ENCODE peak calls at places on chromosomes 12 and 14, in nine cellular contexts. T, Y, J, B, R, E, U, N and Z are unnamed samples.

GRCh38 chr12:95339086-95339788 is 121.6 kb downstream of the VEZT start:
- DNase-seq in N (no peak), R (no peak), T (no peak), U (no peak), Y (no peak), E (no peak), B (no peak), J (no peak), Z (no peak)

GRCh38 chr12:25957898-25958253 is 606 bp upstream of the RASSF8 start:
- DNase-seq in T (peak), Y (no peak), E (peak), U (no peak), N (peak), B (peak), J (no peak), R (no peak), Z (no peak)

GRCh38 chr12:51358496-51358895 is 12.0 kb upstream of the CELA1 start:
- DNase-seq in N (no peak), E (no peak), B (no peak), U (no peak), J (no peak), R (no peak), Y (no peak), T (no peak), Z (no peak)

GRCh38 chr12:107480836-107481608 is 204.6 kb upstream of the PWP1 start:
- DNase-seq in R (no peak), T (no peak), Y (no peak), B (no peak), J (no peak), U (no peak), N (no peak), E (no peak), Z (no peak)

GRCh38 chr12:75816892-75817291 is 214.7 kb downstream of the PHLDA1 start:
- DNase-seq in Y (no peak), E (no peak), J (no peak), U (no peak), B (no peak), N (no peak), R (peak), T (no peak), Z (no peak)

GRCh38 chr12:91316825-91317224 is 134.2 kb upstream of the DCN start:
- DNase-seq in U (no peak), N (no peak), R (no peak), J (no peak), E (no peak), T (no peak), B (no peak), Y (no peak), Z (no peak)

GRCh38 chr14:32492482-32492881 is 163.4 kb downstream of the AKAP6 start:
- DNase-seq in J (no peak), R (no peak), E (no peak), N (no peak), U (no peak), T (no peak), B (no peak), Y (no peak), Z (no peak)

GRCh38 chr12:49684310-49684854 is 22.8 kb downstream of the FMNL3 start:
- DNase-seq in T (no peak), U (no peak), R (no peak), E (no peak), N (no peak), B (no peak), J (no peak), Y (no peak), Z (no peak)

GRCh38 chr12:79168687-79169086 is 304.1 kb downstream of the SYT1 start:
- DNase-seq in T (no peak), B (no peak), U (no peak), J (no peak), Y (no peak), N (no peak), E (no peak), R (no peak), Z (no peak)

GRCh38 chr12:130139971-130140547 is 22.2 kb upstream of the FZD10 start:
- DNase-seq in J (no peak), R (peak), N (no peak), U (no peak), B (no peak), T (no peak), E (no peak), Y (no peak), Z (no peak)

GRCh38 chr12:120540445-120540844 is 6.3 kb downstream of the RNF10 start:
- DNase-seq in E (no peak), J (no peak), Y (no peak), R (no peak), B (no peak), T (no peak), N (no peak), U (no peak), Z (no peak)

GRCh38 chr12:110354172-110354780 is 49.2 kb downstream of the ANAPC7 start:
- DNase-seq in T (no peak), R (no peak), J (no peak), Y (no peak), B (no peak), U (no peak), E (no peak), N (no peak), Z (no peak)

GRCh38 chr14:81275995-81276698 is 55.4 kb upstream of the GTF2A1 start:
- DNase-seq in E (no peak), R (no peak), B (no peak), Y (no peak), J (no peak), U (no peak), N (no peak), T (no peak), Z (no peak)

GRCh38 chr12:13383379-13383778 is 186.9 kb downstream of the EMP1 start:
- DNase-seq in J (no peak), N (no peak), T (no peak), R (no peak), Y (no peak), B (no peak), U (no peak), E (no peak), Z (no peak)

GRCh38 chr12:71763682-71764379 is 9.2 kb downstream of the RAB21 start:
- DNase-seq in R (no peak), B (no peak), N (no peak), Y (no peak), J (no peak), T (no peak), E (no peak), U (no peak), Z (no peak)

GRCh38 chr12:57605308-57606015 is 838 bp downstream of the DTX3 start:
- DNase-seq in Y (no peak), B (no peak), U (no peak), T (no peak), E (no peak), R (no peak), J (no peak), N (no peak), Z (no peak)

GRCh38 chr12:28390716-28391452 is 200.6 kb downstream of the CCDC91 start:
- DNase-seq in R (no peak), B (no peak), U (no peak), T (no peak), Y (no peak), N (no peak), J (no peak), E (no peak), Z (no peak)
- H3K27ac ChIP-seq in R (no peak), B (no peak), U (no peak), T (no peak), Y (no peak), N (no peak), J (no peak), E (no peak), Z (no peak)

GRCh38 chr12:131795688-131796410 is 32.3 kb upstream of the MMP17 start:
- DNase-seq in J (no peak), Y (peak), B (no peak), N (no peak), R (no peak), T (no peak), U (no peak), E (no peak), Z (no peak)
- H3K27ac ChIP-seq in J (no peak), Y (no peak), B (no peak), N (no peak), R (no peak), T (no peak), U (no peak), E (no peak), Z (no peak)

DNA sequence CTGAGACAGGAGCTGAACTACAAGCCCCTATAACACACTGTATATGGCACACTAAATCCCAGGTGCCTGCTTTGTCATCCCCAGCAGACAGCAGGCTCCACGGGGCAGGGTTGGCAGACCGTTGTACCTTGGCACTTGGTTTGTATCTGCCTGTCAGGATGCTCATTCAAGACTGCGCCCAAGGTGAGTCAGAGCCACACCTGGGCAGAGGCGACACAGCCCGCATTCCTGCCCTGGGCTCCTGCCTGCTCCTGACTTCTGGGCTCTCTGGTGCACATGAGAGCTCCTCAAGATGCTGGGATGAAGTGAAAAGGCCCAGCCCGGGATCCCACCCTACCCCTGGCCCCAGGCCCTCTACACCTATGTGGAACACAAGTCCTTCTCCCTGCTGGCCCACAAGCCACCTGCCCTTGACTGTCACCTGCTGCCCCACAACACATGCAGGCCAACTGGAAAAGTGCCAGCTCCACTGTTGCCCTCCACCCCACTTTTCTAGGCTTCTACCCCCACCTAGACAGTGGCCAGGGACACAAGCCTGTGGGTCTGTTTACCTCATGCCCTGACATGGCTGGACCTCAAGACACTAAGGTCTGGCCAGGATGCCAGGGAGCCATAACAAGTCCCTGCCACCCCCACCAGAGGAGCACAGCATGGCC is 30.8 kb upstream of the PNMA1 start:
- DNase-seq in N (no peak), J (no peak), E (no peak), Y (peak), U (peak), T (no peak), B (no peak), R (no peak), Z (no peak)
- H3K27ac ChIP-seq in N (peak), J (no peak), E (peak), Y (peak), U (peak), T (peak), B (peak), R (no peak), Z (peak)

GRCh38 chr12:124772467-124773170 is 91.0 kb downstream of the SCARB1 start:
- DNase-seq in T (no peak), E (no peak), J (no peak), U (no peak), N (no peak), B (no peak), Y (no peak), R (no peak), Z (no peak)
- H3K27ac ChIP-seq in T (no peak), E (no peak), J (no peak), U (no peak), N (no peak), B (no peak), Y (no peak), R (no peak), Z (no peak)

GRCh38 chr12:46831335-46832083 is 5.7 kb upstream of the SLC38A4 start:
- DNase-seq in Y (peak), B (no peak), U (peak), R (no peak), E (no peak), N (no peak), J (no peak), T (peak), Z (peak)

GRCh38 chr12:46835785-46836184 is 10.0 kb upstream of the SLC38A4 start:
- DNase-seq in E (no peak), J (no peak), T (no peak), Y (no peak), N (no peak), B (no peak), R (no peak), U (no peak), Z (no peak)

GRCh38 chr12:46832084-46832704 is 6.4 kb upstream of the SLC38A4 start:
- DNase-seq in B (no peak), N (no peak), U (no peak), T (no peak), R (no peak), Y (no peak), J (no peak), E (no peak), Z (no peak)

GRCh38 chr12:46825526-46826414 is at the start of gene SLC38A4:
- DNase-seq in Y (peak), J (no peak), B (no peak), E (no peak), U (peak), R (no peak), T (peak), N (peak), Z (peak)

GRCh38 chr12:46830731-46831334 is 5.0 kb upstream of the SLC38A4 start:
- DNase-seq in T (no peak), Y (no peak), N (no peak), J (no peak), U (peak), R (no peak), E (no peak), B (no peak), Z (no peak)
- H3K27ac ChIP-seq in T (peak), Y (no peak), N (no peak), J (no peak), U (no peak), R (no peak), E (no peak), B (peak), Z (no peak)

GRCh38 chr12:128040971-128041370 is 226.0 kb upstream of the TMEM132C start:
- DNase-seq in R (no peak), T (no peak), U (no peak), Y (no peak), N (no peak), J (no peak), B (no peak), E (no peak), Z (no peak)

GRCh38 chr12:128043317-128043716 is 223.7 kb upstream of the TMEM132C start:
- DNase-seq in J (no peak), R (no peak), U (no peak), T (no peak), N (no peak), B (no peak), E (no peak), Y (no peak), Z (no peak)

GRCh38 chr12:128047266-128048060 is 219.5 kb upstream of the TMEM132C start:
- DNase-seq in B (no peak), N (no peak), J (no peak), T (no peak), U (no peak), R (no peak), E (no peak), Y (no peak), Z (no peak)

DNA sequence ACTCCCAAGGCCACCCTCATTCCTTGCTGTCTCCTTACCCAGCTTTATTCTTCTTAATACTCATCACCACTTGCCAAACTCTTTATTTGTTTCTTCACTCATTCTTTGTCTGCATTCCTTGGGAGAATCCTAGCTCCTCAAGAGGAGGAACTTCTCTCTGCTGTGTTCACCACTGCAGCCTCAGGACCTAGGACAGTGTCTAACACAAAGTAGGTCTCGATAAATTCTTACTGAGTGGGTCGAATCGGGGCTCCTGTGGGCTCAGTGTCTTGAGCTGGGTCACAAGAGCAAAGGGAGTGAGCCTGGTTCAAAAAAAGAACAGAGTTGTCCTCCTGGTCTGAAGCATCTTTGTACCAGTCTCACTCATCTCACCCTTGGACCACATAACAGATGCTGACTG is 224.1 kb upstream of the TMEM132C start:
- DNase-seq in R (no peak), T (no peak), J (no peak), U (no peak), N (no peak), E (no peak), B (no peak), Y (no peak), Z (no peak)
- H3K27ac ChIP-seq in R (no peak), T (no peak), J (no peak), U (no peak), N (no peak), E (no peak), B (no peak), Y (no peak), Z (no peak)